ENCODE peak calls at places on chromosomes 4 and X, in seven cellular contexts. G is AG04450; Y is CD8-positive, alpha-beta T cell; A is heart right ventricle; R is endodermal cell; W is IMR-90; T is dorsolateral prefrontal cortex. H is an unnamed sample. For H3K27me3, the result is how much of the 10 kb centered on the place peaks cover.

GRCh38 chr4:26256016-26256415 is 64.8 kb upstream of the RBPJ start:
- DNase-seq in T (no peak), A (no peak), G (no peak), W (peak), R (no peak), Y (no peak), H (no peak)

GRCh38 chrX:20974326-20974725 is 399.9 kb upstream of the CNKSR2 start:
- DNase-seq in R (no peak), W (no peak), Y (no peak), A (no peak), G (no peak), T (no peak), H (no peak)

GRCh38 chrX:32183066-32183465 is 1028.3 kb downstream of the DMD start:
- DNase-seq in R (no peak), G (no peak), W (no peak), Y (no peak), A (no peak), T (no peak), H (no peak)

GRCh38 chrX:49039598-49040375 is 3.4 kb downstream of the TFE3 start:
- DNase-seq in W (peak), R (peak), A (peak), G (peak), T (peak), Y (no peak), H (peak)

GRCh38 chrX:103063918-103064434 is at the start of gene BEX1:
- DNase-seq in R (peak), G (no peak), A (peak), Y (no peak), T (peak), W (no peak), H (no peak)

GRCh38 chr4:7909966-7910720 is 29.5 kb downstream of the AFAP1 start:
- DNase-seq in R (no peak), G (no peak), Y (no peak), A (no peak), T (no peak), W (peak), H (no peak)

GRCh38 chr4:143384381-143384994 is 47.8 kb downstream of the GAB1 start:
- DNase-seq in A (no peak), T (no peak), Y (no peak), W (peak), G (no peak), R (no peak), H (no peak)

GRCh38 chrX:7191681-7192110 is 43.7 kb upstream of the PUDP start:
- DNase-seq in Y (no peak), G (no peak), R (peak), W (peak), A (no peak), T (no peak), H (no peak)

GRCh38 chr4:8831221-8832129 is 40.2 kb downstream of the HMX1 start:
- DNase-seq in W (no peak), T (peak), Y (no peak), R (peak), G (no peak), A (no peak), H (no peak)

GRCh38 chrX:42119076-42119475 is 195.7 kb upstream of the CASK start:
- DNase-seq in W (peak), T (no peak), G (no peak), A (no peak), Y (no peak), R (no peak), H (no peak)

GRCh38 chr4:185020293-185020808 is 2.1 kb downstream of the HELT start:
- DNase-seq in T (no peak), W (no peak), A (no peak), R (peak), Y (no peak), G (no peak), H (no peak)
- H3K27me3 ChIP-seq in T (half or more), W (half or more), A (half or more), R (half or more), Y (under half), G (half or more), H (under half)

DNA sequence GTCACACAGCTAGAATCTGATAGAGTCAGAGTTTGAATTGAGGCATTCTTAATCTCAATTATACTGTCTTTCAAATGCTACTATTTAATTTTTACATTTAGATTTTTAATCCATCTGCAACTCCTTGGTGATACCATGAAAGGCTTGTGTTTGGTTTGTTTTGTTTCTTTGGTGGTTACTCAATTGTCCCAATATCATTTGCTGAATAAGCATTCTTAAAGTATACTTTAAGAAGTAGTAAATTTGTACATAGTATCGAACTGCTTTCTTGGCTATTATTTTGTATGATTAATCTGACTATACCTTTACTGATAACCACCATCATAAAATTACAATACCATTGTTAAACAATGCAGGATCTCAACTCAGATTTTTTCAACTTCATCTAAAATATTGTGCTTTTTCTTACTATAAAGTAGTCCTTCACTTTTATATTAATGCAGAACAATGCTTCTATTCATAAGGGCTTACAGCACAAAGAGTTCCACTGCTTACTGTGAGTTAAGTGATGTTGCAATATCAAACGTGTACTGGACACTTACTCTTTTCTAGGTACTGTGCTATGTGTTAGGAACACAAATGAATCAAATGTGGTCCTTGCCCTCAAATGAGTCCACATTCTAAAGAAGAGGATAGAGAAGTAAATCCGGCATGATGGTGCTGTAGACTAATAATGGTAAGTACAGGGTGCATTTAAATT is 111.2 kb upstream of the GRIA3 start:
- DNase-seq in A (no peak), T (no peak), Y (no peak), W (no peak), R (no peak), G (no peak), H (no peak)
- H3K27me3 ChIP-seq in A (under half), T (under half), Y (under half), W (under half), R (under half), G (under half), H (under half)

GRCh38 chrX:50183891-50184290 is 16.9 kb downstream of the AKAP4 start:
- DNase-seq in G (no peak), W (no peak), R (peak), T (no peak), A (no peak), Y (no peak), H (no peak)

GRCh38 chrX:50188859-50189258 is 11.9 kb downstream of the AKAP4 start:
- DNase-seq in R (no peak), T (no peak), A (no peak), Y (no peak), W (no peak), G (no peak), H (no peak)
- H3K27me3 ChIP-seq in R (under half), T (under half), A (under half), Y (under half), W (under half), G (under half), H (under half)

GRCh38 chr4:6368601-6369000 is 99.0 kb downstream of the WFS1 start:
- DNase-seq in G (no peak), A (no peak), T (no peak), Y (no peak), W (no peak), R (no peak), H (no peak)

GRCh38 chr4:6367313-6367945 is 97.8 kb downstream of the WFS1 start:
- DNase-seq in A (no peak), Y (no peak), T (no peak), G (no peak), W (no peak), R (peak), H (no peak)

GRCh38 chr4:6364581-6364980 is 94.9 kb downstream of the WFS1 start:
- DNase-seq in G (no peak), T (no peak), Y (no peak), R (no peak), W (no peak), A (no peak), H (no peak)

GRCh38 chr4:6368096-6368495 is 98.4 kb downstream of the WFS1 start:
- DNase-seq in A (no peak), W (no peak), G (no peak), T (no peak), Y (no peak), R (no peak), H (no peak)

GRCh38 chr4:6366581-6366980 is 96.9 kb downstream of the WFS1 start:
- DNase-seq in W (no peak), G (no peak), A (no peak), Y (no peak), T (no peak), R (no peak), H (no peak)
- H3K27me3 ChIP-seq in W (under half), G (under half), A (under half), Y (under half), T (under half), R (under half), H (under half)

GRCh38 chrX:97306771-97307470 is 423.2 kb downstream of the RPA4 start:
- DNase-seq in Y (no peak), R (no peak), T (no peak), W (no peak), G (no peak), A (no peak), H (no peak)

GRCh38 chrX:97311066-97311778 is 427.5 kb downstream of the RPA4 start:
- DNase-seq in R (peak), A (no peak), T (no peak), G (no peak), W (no peak), Y (no peak), H (no peak)

GRCh38 chrX:97309717-97310116 is 426.0 kb downstream of the RPA4 start:
- DNase-seq in Y (no peak), W (no peak), G (no peak), T (no peak), A (no peak), R (no peak), H (no peak)

GRCh38 chrX:97310373-97310772 is 426.7 kb downstream of the RPA4 start:
- DNase-seq in R (peak), Y (no peak), W (peak), A (no peak), G (no peak), T (no peak), H (no peak)

GRCh38 chrX:97308161-97308560 is 424.5 kb downstream of the RPA4 start:
- DNase-seq in Y (no peak), R (no peak), T (no peak), A (no peak), W (peak), G (no peak), H (no peak)
- H3K27me3 ChIP-seq in Y (under half), R (under half), T (under half), A (under half), W (under half), G (under half), H (under half)

GRCh38 chrX:124720532-124720931 is 374.2 kb downstream of the SH2D1A start:
- DNase-seq in Y (no peak), W (no peak), A (no peak), G (no peak), T (no peak), R (no peak), H (no peak)
- H3K27me3 ChIP-seq in Y (under half), W (under half), A (under half), G (under half), T (under half), R (under half), H (under half)

GRCh38 chrX:153490217-153490616 is 4.6 kb upstream of the BGN start:
- DNase-seq in W (no peak), Y (no peak), R (no peak), G (no peak), A (no peak), T (no peak), H (no peak)
- H3K27me3 ChIP-seq in W (under half), Y (under half), R (under half), G (under half), A (under half), T (under half), H (under half)

GRCh38 chr4:133146574-133147198 is 2.4 kb upstream of the PCDH10 start:
- DNase-seq in G (no peak), Y (no peak), T (peak), A (no peak), R (peak), W (peak), H (no peak)
- H3K27me3 ChIP-seq in G (under half), Y (under half), T (under half), A (half or more), R (under half), W (under half), H (under half)

GRCh38 chrX:25013593-25014365 is 2.0 kb downstream of the ARX start:
- DNase-seq in T (no peak), A (no peak), G (no peak), R (peak), Y (no peak), W (no peak), H (no peak)

GRCh38 chrX:25016938-25017598 is 1.3 kb upstream of the ARX start:
- DNase-seq in A (no peak), Y (no peak), W (no peak), R (peak), G (no peak), T (no peak), H (no peak)

GRCh38 chrX:25016361-25016671 is 551 bp upstream of the ARX start:
- DNase-seq in T (no peak), G (no peak), W (no peak), Y (no peak), A (no peak), R (peak), H (no peak)

GRCh38 chrX:25014366-25014838 is 1.4 kb downstream of the ARX start:
- DNase-seq in Y (no peak), W (no peak), T (no peak), G (no peak), A (no peak), R (peak), H (no peak)

DNA sequence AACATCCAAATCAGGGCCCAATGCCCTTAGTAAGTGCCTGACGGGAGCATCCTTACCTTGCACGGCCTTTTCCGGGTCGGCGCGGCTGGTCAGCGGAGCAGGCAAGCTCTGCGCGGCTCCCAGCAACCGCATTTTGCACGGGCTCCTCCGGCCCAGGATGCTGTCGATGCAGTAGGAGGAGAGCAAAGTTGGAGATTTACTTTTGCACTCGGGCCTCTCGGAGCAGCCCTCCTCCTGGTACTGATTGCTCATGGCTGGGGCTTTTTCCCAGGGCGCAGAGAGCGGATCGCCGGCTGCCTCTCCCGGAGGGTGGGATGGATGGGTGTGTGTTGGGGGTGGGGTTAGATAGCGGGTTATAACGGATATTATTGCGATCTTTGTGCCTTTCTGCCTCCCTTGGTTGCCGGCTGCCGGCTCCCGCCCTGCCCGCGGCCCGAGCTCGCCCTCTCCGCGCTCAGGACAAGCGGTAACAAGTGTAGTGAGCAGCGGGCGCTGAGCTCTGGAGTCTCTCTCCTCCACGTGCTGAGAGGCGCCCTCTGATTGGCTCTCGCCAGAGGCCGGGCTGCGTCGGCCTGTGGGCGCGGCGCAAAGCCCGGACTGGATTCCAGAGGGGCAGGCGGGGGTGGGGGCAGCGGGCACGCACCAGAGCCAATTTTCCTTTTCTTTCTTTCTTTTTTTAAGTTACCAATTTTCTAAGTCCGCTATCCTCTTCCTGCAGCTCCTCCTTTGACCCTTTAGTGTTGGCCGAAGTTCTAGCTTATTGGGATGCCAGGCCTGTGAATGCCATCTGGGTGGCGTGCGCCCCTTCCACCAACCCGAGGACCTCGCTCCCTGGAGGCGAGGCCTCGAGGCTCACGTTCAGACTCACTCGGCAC is at the start of gene ARX:
- DNase-seq in Y (no peak), T (peak), A (peak), R (peak), W (peak), G (peak), H (no peak)
- H3K27me3 ChIP-seq in Y (under half), T (half or more), A (half or more), R (half or more), W (half or more), G (half or more), H (half or more)